ENCODE peak calls at places on chromosome 6, in five cellular contexts. Z is pancreas, Q is HFF-Myc, U is adrenal gland, R is Calu3. N is an unnamed sample.

GRCh38 chr6:7590918-7591302 is 912 bp downstream of the SNRNP48 start:
- DNase-seq in U (peak; percentile 74), R (no peak), Q (no peak), Z (peak; percentile 41), N (no peak)

GRCh38 chr6:71139249-71139648 is 149.4 kb upstream of the OGFRL1 start:
- DNase-seq in U (no peak), Z (no peak), Q (no peak), R (peak; percentile 5), N (no peak)

GRCh38 chr6:155687645-155688044 is 232.0 kb upstream of the NOX3 start:
- DNase-seq in Z (no peak), U (no peak), Q (no peak), R (no peak), N (no peak)

GRCh38 chr6:84618046-84618752 is 146.2 kb downstream of the TBX18 start:
- DNase-seq in R (no peak), Q (peak; percentile 57), Z (no peak), U (no peak), N (peak; percentile 50)

GRCh38 chr6:169959129-169960002 is 207.9 kb downstream of the ERMARD start:
- DNase-seq in Z (no peak), U (peak; percentile 52), R (no peak), Q (no peak), N (no peak)

GRCh38 chr6:132405143-132405915 is 4.1 kb upstream of the MOXD1 start:
- DNase-seq in U (no peak), R (no peak), Z (no peak), Q (no peak), N (peak; percentile 50)

GRCh38 chr6:109687271-109687721 is 3.7 kb downstream of the AK9 start:
- DNase-seq in Q (peak; percentile 88), U (no peak), Z (no peak), R (peak; percentile 31), N (peak; percentile 76)

GRCh38 chr6:82589509-82590206 is 226.0 kb downstream of the TPBG start:
- DNase-seq in R (peak; percentile 24), Z (no peak), Q (peak; percentile 80), U (no peak), N (peak; percentile 4)

GRCh38 chr6:24078200-24078599 is 47.8 kb upstream of the NRSN1 start:
- DNase-seq in R (no peak), U (no peak), Q (no peak), Z (no peak), N (no peak)

GRCh38 chr6:169701218-169701952 is 444 bp downstream of the WDR27 start:
- DNase-seq in R (peak; percentile 12), Q (no peak), Z (no peak), U (peak; percentile 71), N (no peak)

GRCh38 chr6:154909821-154910220 is 85.3 kb upstream of the TIAM2 start:
- DNase-seq in R (no peak), U (peak; percentile 24), Z (no peak), Q (no peak), N (no peak)

GRCh38 chr6:328184-328670 is 35.9 kb downstream of the DUSP22 start:
- DNase-seq in U (peak; percentile 76), Q (peak; percentile 21), Z (no peak), R (no peak), N (peak; percentile 70)

GRCh38 chr6:111721677-111722219 is 116.1 kb upstream of the TRAF3IP2 start:
- DNase-seq in Z (no peak), R (peak; percentile 24), U (no peak), Q (no peak), N (no peak)

GRCh38 chr6:107360476-107360875 is 98.9 kb downstream of the PDSS2 start:
- DNase-seq in Z (no peak), R (no peak), U (no peak), Q (no peak), N (no peak)

GRCh38 chr6:87806098-87806497 is 104.1 kb upstream of the AKIRIN2 start:
- DNase-seq in Q (no peak), U (no peak), R (no peak), Z (no peak), N (no peak)

GRCh38 chr6:9614778-9615177 is 800.1 kb downstream of the TFAP2A start:
- DNase-seq in U (no peak), R (no peak), Z (no peak), Q (no peak), N (no peak)

GRCh38 chr6:53994201-53994600 is 117.0 kb upstream of the MLIP start:
- DNase-seq in Z (no peak), U (no peak), Q (no peak), R (no peak), N (no peak)

GRCh38 chr6:169296170-169296569 is 42.5 kb upstream of the THBS2 start:
- DNase-seq in R (no peak), U (no peak), Q (no peak), Z (no peak), N (no peak)

GRCh38 chr6:152309648-152310047 is 327.5 kb downstream of the SYNE1 start:
- DNase-seq in R (no peak), Z (no peak), U (no peak), Q (no peak), N (no peak)

GRCh38 chr6:144702781-144703180 is 417.6 kb downstream of the UTRN start:
- DNase-seq in Q (no peak), R (no peak), U (no peak), Z (no peak), N (no peak)

GRCh38 chr6:82073484-82073883 is 174.1 kb downstream of the IBTK start:
- DNase-seq in Q (no peak), R (no peak), U (no peak), Z (no peak), N (no peak)

GRCh38 chr6:89084954-89085353 is 4.4 kb downstream of the PNRC1 start:
- DNase-seq in R (no peak), U (no peak), Q (no peak), Z (no peak), N (no peak)

GRCh38 chr6:163302747-163303146 is 111.8 kb upstream of the QKI start:
- DNase-seq in U (no peak), R (no peak), Z (no peak), Q (no peak), N (no peak)

GRCh38 chr6:12884983-12885382 is 168.4 kb downstream of the PHACTR1 start:
- DNase-seq in Q (no peak), U (no peak), R (no peak), Z (no peak), N (no peak)

GRCh38 chr6:156601821-156602301 is 175.3 kb upstream of the ARID1B start:
- DNase-seq in Z (no peak), U (no peak), R (no peak), Q (no peak), N (no peak)

GRCh38 chr6:47446974-47447373 is 30.6 kb upstream of the CD2AP start:
- DNase-seq in R (no peak), U (no peak), Q (no peak), Z (no peak), N (no peak)

GRCh38 chr6:164007881-164008280 is 593.4 kb downstream of the QKI start:
- DNase-seq in U (no peak), R (no peak), Z (no peak), Q (no peak), N (no peak)

GRCh38 chr6:128259735-128260685 is 260.4 kb downstream of the PTPRK start:
- DNase-seq in Q (no peak), Z (no peak), U (no peak), R (no peak), N (no peak)

GRCh38 chr6:7628479-7628878 is 38.5 kb downstream of the SNRNP48 start:
- DNase-seq in R (no peak), Z (no peak), U (no peak), Q (no peak), N (no peak)

GRCh38 chr6:161151660-161152526 is 122.0 kb downstream of the AGPAT4 start:
- DNase-seq in Q (no peak), Z (no peak), R (no peak), U (no peak), N (no peak)

GRCh38 chr6:19322691-19323470 is 514.3 kb upstream of the ID4 start:
- DNase-seq in U (no peak), Q (no peak), R (no peak), Z (no peak), N (no peak)
- TF ChIP-seq CTCF in U (no peak), Q (no peak), R (no peak), Z (no peak), N (no peak)

DNA sequence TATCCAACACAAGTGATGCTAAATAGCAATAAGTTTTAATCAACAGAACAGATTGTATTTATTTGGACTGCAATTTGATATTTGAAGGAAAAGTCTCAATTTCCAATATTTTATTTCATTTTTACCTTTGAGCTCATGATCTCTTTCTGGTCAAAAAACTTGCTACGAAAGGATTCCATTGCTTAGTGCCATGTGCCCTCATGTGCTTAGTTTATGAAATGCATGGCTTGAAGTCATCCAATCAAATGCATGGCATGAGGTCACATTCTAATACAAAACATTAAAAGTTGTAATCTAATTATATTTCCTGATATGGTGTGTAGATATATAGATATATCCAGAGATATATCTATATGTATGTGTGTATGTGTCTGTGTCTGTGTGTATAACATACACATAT is 321.2 kb upstream of the ADGRB3 start:
- DNase-seq in R (no peak), U (no peak), Z (no peak), Q (no peak), N (no peak)
- TF ChIP-seq CTCF in R (no peak), U (no peak), Z (no peak), Q (no peak), N (peak; percentile 37)

GRCh38 chr6:6584310-6585002 is 4.1 kb upstream of the LY86 start:
- DNase-seq in Z (no peak), U (no peak), Q (no peak), R (no peak), N (no peak)
- TF ChIP-seq CTCF in Z (no peak), U (no peak), Q (no peak), R (no peak), N (no peak)

DNA sequence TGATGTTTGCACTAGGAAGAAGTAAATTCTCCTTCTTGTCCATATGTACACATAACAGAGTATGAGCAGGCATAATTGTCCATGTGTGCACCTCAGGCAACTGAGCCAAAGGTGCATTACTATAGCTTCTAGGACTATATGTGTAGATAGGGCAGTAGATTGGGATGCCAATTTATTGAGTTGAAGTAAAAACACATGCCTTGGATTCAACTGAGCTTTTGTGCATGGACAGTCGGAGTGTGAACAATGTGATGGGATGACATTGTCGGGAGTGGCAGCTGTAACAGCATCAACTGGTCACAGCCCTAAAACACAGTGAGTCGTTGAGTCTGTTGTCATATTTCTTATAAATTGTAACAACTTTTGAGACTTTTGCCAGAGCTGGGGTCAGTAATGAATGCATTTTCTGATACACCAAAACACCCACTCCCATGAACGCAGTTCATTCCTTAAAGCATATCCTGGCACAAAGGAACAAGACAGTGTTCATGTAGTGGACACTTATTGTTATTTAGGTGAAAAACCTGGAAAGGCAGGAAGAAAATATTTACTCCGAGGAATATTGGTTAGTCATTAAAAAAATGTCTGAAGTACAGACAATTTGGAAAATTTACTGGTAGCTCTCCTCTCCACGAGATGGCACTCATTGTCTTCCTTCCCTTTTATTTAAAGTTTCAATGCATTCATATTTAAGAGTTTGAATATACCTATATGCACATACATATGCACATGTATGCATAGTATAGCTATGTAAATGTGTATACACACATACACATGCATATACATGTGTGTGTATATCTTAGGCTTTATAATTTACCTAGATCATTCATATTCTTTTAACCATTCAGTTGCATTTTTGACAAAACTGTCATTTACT is 302.0 kb upstream of the STXBP5 start:
- DNase-seq in U (no peak), Q (no peak), Z (no peak), R (no peak), N (no peak)
- TF ChIP-seq CTCF in U (peak; percentile 8), Q (no peak), Z (peak; percentile 7), R (no peak), N (peak; percentile 33)

GRCh38 chr6:37635319-37635718 is 62.4 kb downstream of the MDGA1 start:
- DNase-seq in Z (no peak), Q (no peak), U (no peak), R (no peak), N (no peak)
- TF ChIP-seq CTCF in Z (no peak), Q (no peak), U (no peak), R (no peak), N (no peak)

GRCh38 chr6:1554881-1555569 is 54.7 kb upstream of the FOXC1 start:
- DNase-seq in R (peak; percentile 61), Q (no peak), U (peak; percentile 55), Z (peak; percentile 55), N (no peak)
- TF ChIP-seq CTCF in R (peak; percentile 65), Q (peak; percentile 82), U (peak; percentile 60), Z (peak; percentile 66), N (peak; percentile 67)

N was measured in AG04450.